ENCODE peak calls at places on chromosomes 1 and 21, in four cellular contexts. One of them, this sample, is unnamed.

GRCh38 chr1:174032823-174033222 is 10.7 kb upstream of the RC3H1 start:
- DNase-seq in stomach: no peak
- DNase-seq in BJ: no peak
- DNase-seq in ovary: no peak
- DNase-seq in this sample: no peak

GRCh38 chr21:45080639-45081414 is 6.4 kb downstream of the ADARB1 start:
- DNase-seq in stomach: no peak
- DNase-seq in BJ: no peak
- DNase-seq in ovary: no peak
- DNase-seq in this sample: no peak

GRCh38 chr21:38766987-38767722 is 38.6 kb upstream of the ETS2 start:
- DNase-seq in stomach: peak; percentile 29
- DNase-seq in BJ: no peak
- DNase-seq in ovary: no peak
- DNase-seq in this sample: peak; percentile 13

GRCh38 chr1:30083800-30084464 is 639.5 kb downstream of the MATN1 start:
- DNase-seq in stomach: no peak
- DNase-seq in BJ: peak; percentile 26
- DNase-seq in ovary: no peak
- DNase-seq in this sample: no peak

GRCh38 chr21:17576080-17576835 is 36.4 kb downstream of the BTG3 start:
- DNase-seq in stomach: no peak
- DNase-seq in BJ: no peak
- DNase-seq in ovary: no peak
- DNase-seq in this sample: no peak

GRCh38 chr1:106523448-106523847 is 533.0 kb upstream of the PRMT6 start:
- DNase-seq in stomach: no peak
- DNase-seq in BJ: no peak
- DNase-seq in ovary: no peak
- DNase-seq in this sample: no peak

GRCh38 chr1:41239988-41240610 is 2.0 kb downstream of the SCMH1 start:
- DNase-seq in stomach: no peak
- DNase-seq in BJ: peak; percentile 28
- DNase-seq in ovary: no peak
- DNase-seq in this sample: no peak

GRCh38 chr1:229156819-229157218 is 114.1 kb upstream of the RAB4A start:
- DNase-seq in stomach: no peak
- DNase-seq in BJ: no peak
- DNase-seq in ovary: no peak
- DNase-seq in this sample: no peak

GRCh38 chr21:42336065-42336464 is 14.7 kb downstream of the TFF2 start:
- DNase-seq in stomach: no peak
- DNase-seq in BJ: no peak
- DNase-seq in ovary: no peak
- DNase-seq in this sample: peak; percentile 32

GRCh38 chr1:25478633-25479032 is 47.9 kb downstream of the MACO1 start:
- DNase-seq in stomach: no peak
- DNase-seq in BJ: no peak
- DNase-seq in ovary: no peak
- DNase-seq in this sample: no peak

GRCh38 chr1:174149216-174149615 is 10.1 kb upstream of the RABGAP1L start:
- DNase-seq in stomach: no peak
- DNase-seq in BJ: no peak
- DNase-seq in ovary: no peak
- DNase-seq in this sample: no peak

GRCh38 chr1:228150021-228150457 is 309 bp downstream of the GJC2 start:
- DNase-seq in stomach: no peak
- DNase-seq in BJ: no peak
- DNase-seq in ovary: peak; percentile 74
- DNase-seq in this sample: no peak

GRCh38 chr21:45440736-45441350 is 35.9 kb downstream of the COL18A1 start:
- DNase-seq in stomach: no peak
- DNase-seq in BJ: no peak
- DNase-seq in ovary: peak; percentile 47
- DNase-seq in this sample: no peak

GRCh38 chr1:103363008-103363365 is 162.5 kb upstream of the RNPC3 start:
- DNase-seq in stomach: no peak
- DNase-seq in BJ: no peak
- DNase-seq in ovary: no peak
- DNase-seq in this sample: no peak

GRCh38 chr1:223652436-223652901 is 13.0 kb downstream of the CAPN8 start:
- DNase-seq in stomach: no peak
- DNase-seq in BJ: no peak
- DNase-seq in ovary: no peak
- DNase-seq in this sample: no peak

GRCh38 chr1:234603221-234604204 is 6.5 kb downstream of the IRF2BP2 start:
- DNase-seq in stomach: no peak
- DNase-seq in BJ: no peak
- DNase-seq in ovary: no peak
- DNase-seq in this sample: no peak

GRCh38 chr1:24972257-24973242 is 42.5 kb upstream of the RUNX3 start:
- DNase-seq in stomach: no peak
- DNase-seq in BJ: no peak
- DNase-seq in ovary: no peak
- DNase-seq in this sample: no peak

GRCh38 chr1:48920741-48921330 is 144.1 kb upstream of the BEND5 start:
- DNase-seq in stomach: no peak
- DNase-seq in BJ: no peak
- DNase-seq in ovary: no peak
- DNase-seq in this sample: no peak

GRCh38 chr1:244341455-244342450 is 110.0 kb downstream of the ADSS2 start:
- DNase-seq in stomach: no peak
- DNase-seq in BJ: no peak
- DNase-seq in ovary: no peak
- DNase-seq in this sample: no peak

GRCh38 chr1:31755197-31755611 is 8.9 kb downstream of the ADGRB2 start:
- DNase-seq in stomach: no peak
- DNase-seq in BJ: peak; percentile 27
- DNase-seq in ovary: no peak
- DNase-seq in this sample: no peak

GRCh38 chr1:226881515-226882185 is 11.2 kb downstream of the PSEN2 start:
- DNase-seq in stomach: no peak
- DNase-seq in BJ: no peak
- DNase-seq in ovary: no peak
- DNase-seq in this sample: no peak

GRCh38 chr1:167701510-167701909 is 20.3 kb upstream of the MPZL1 start:
- DNase-seq in stomach: no peak
- DNase-seq in BJ: no peak
- DNase-seq in ovary: no peak
- DNase-seq in this sample: no peak

GRCh38 chr1:45926302-45926701 is 122.9 kb downstream of the MAST2 start:
- DNase-seq in stomach: no peak
- DNase-seq in BJ: no peak
- DNase-seq in ovary: no peak
- DNase-seq in this sample: no peak

GRCh38 chr1:166902279-166902678 is 26.2 kb upstream of the TADA1 start:
- DNase-seq in stomach: no peak
- DNase-seq in BJ: no peak
- DNase-seq in ovary: no peak
- DNase-seq in this sample: no peak

GRCh38 chr1:40638097-40639036 is 27.1 kb downstream of the RIMS3 start:
- DNase-seq in stomach: no peak
- DNase-seq in BJ: no peak
- DNase-seq in ovary: no peak
- DNase-seq in this sample: no peak

GRCh38 chr1:26787706-26788514 is at the start of gene PIGV:
- DNase-seq in stomach: peak; percentile 89
- DNase-seq in BJ: no peak
- DNase-seq in ovary: peak; percentile 92
- DNase-seq in this sample: peak; percentile 96

GRCh38 chr1:26789612-26789865 is 1.8 kb downstream of the PIGV start:
- DNase-seq in stomach: no peak
- DNase-seq in BJ: no peak
- DNase-seq in ovary: no peak
- DNase-seq in this sample: no peak

GRCh38 chr1:26787381-26787705 is 407 bp upstream of the PIGV start:
- DNase-seq in stomach: peak; percentile 52
- DNase-seq in BJ: no peak
- DNase-seq in ovary: no peak
- DNase-seq in this sample: peak; percentile 80

GRCh38 chr1:26788836-26789611 is 1.3 kb downstream of the PIGV start:
- DNase-seq in stomach: peak; percentile 86
- DNase-seq in BJ: no peak
- DNase-seq in ovary: peak; percentile 91
- DNase-seq in this sample: peak; percentile 90

DNA sequence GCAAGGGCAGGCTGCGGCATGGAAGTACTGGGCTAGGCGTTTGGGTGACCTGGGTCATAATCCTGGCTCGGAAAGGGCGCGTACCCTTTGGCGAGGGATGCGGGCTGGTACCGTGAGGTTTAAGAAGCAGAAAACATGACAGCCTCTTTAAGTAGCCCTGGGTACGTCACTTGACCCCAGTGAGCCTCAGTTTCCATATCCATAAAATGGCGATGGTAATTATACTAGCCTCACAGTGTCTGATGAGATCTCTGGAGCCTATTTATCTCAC is 700 bp downstream of the PIGV start:
- DNase-seq in stomach: no peak
- DNase-seq in BJ: no peak
- DNase-seq in ovary: no peak
- DNase-seq in this sample: no peak
- H3K27me3 ChIP-seq in stomach: no peaks in the 10 kb centered on the region
- H3K27me3 ChIP-seq in BJ: no peaks in the 10 kb centered on the region
- H3K27me3 ChIP-seq in ovary: no peaks in the 10 kb centered on the region
- H3K27me3 ChIP-seq in this sample: no peaks in the 10 kb centered on the region

GRCh38 chr1:147078606-147079399 is 93.5 kb downstream of the PRKAB2 start:
- DNase-seq in stomach: no peak
- DNase-seq in BJ: no peak
- DNase-seq in ovary: no peak
- DNase-seq in this sample: no peak
- H3K27me3 ChIP-seq in stomach: peaks cover 53% of the 10 kb centered on the region
- H3K27me3 ChIP-seq in BJ: peaks cover 61% of the 10 kb centered on the region
- H3K27me3 ChIP-seq in ovary: no peaks in the 10 kb centered on the region
- H3K27me3 ChIP-seq in this sample: peaks cover 27% of the 10 kb centered on the region

GRCh38 chr1:18721776-18722175 is 91.1 kb downstream of the PAX7 start:
- DNase-seq in stomach: no peak
- DNase-seq in BJ: no peak
- DNase-seq in ovary: no peak
- DNase-seq in this sample: no peak
- H3K27me3 ChIP-seq in stomach: peaks cover 89% of the 10 kb centered on the region
- H3K27me3 ChIP-seq in BJ: peaks cover 16% of the 10 kb centered on the region
- H3K27me3 ChIP-seq in ovary: no peaks in the 10 kb centered on the region
- H3K27me3 ChIP-seq in this sample: peaks cover 14% of the 10 kb centered on the region

GRCh38 chr1:203519896-203520295 is 25.9 kb downstream of the OPTC start:
- DNase-seq in stomach: no peak
- DNase-seq in BJ: no peak
- DNase-seq in ovary: no peak
- DNase-seq in this sample: no peak
- H3K27me3 ChIP-seq in stomach: no peaks in the 10 kb centered on the region
- H3K27me3 ChIP-seq in BJ: no peaks in the 10 kb centered on the region
- H3K27me3 ChIP-seq in ovary: no peaks in the 10 kb centered on the region
- H3K27me3 ChIP-seq in this sample: no peaks in the 10 kb centered on the region

DNA sequence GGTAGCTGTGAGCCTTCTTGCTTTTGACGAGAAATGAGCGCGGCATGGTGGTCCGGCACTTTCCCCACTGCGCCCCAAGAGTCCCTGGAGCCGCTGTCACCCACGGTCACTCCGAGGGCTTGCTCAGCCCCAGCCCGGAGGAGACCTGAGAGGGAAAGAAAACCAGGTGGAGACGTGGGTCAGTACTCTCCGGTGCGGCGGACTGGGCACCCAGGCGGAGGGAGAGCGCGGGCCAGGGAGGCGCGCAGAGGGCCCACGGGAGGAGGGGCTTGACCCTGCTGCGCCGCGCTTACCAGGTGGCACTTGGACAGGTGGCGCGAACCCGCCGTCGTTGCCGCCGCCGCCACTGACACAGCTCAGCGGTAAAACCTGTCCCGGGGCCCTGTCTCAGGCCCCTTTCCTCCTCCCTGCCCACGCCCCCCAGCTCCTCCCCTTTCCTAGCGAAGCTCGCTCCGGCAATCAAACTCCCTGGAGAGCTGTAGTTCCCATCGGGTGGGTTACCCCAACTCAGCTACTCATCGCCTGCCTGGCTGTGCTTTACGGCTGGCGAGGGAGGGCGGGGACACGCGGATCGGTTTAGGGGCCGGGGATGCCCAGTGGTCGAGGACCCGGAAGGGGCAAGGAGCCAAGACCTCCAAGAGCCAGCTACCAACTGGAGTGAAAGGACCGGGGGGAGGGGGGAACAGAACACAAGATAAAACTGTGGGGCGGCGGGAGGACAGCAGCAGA is 3.1 kb downstream of the GFI1 start:
- DNase-seq in stomach: no peak
- DNase-seq in BJ: no peak
- DNase-seq in ovary: no peak
- DNase-seq in this sample: no peak
- H3K27me3 ChIP-seq in stomach: peaks cover 81% of the 10 kb centered on the region
- H3K27me3 ChIP-seq in BJ: peaks cover 73% of the 10 kb centered on the region
- H3K27me3 ChIP-seq in ovary: no peaks in the 10 kb centered on the region
- H3K27me3 ChIP-seq in this sample: no peaks in the 10 kb centered on the region

DNA sequence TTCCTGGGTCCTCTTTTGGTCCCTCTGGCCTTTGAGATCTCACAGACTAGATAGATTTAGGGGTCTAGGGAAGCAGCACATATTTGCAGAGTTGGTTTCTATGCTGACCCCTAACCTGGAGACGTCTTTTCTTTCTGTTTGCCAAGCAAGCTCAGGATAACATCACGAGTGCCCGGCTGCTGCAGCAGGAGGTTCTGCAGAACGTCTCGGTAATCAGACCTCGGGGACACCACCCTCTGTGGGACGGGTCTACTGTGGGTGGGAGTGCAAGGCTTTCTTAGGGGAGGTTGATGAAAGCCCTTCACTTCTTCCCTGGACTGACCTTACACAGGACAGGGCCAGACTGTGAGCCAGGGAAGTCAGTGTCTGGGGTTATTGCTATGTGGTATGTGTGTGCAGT is 2.9 kb downstream of the IL24 start:
- DNase-seq in stomach: no peak
- DNase-seq in BJ: no peak
- DNase-seq in ovary: no peak
- DNase-seq in this sample: peak; percentile 62
- H3K27me3 ChIP-seq in stomach: no peaks in the 10 kb centered on the region
- H3K27me3 ChIP-seq in BJ: no peaks in the 10 kb centered on the region
- H3K27me3 ChIP-seq in ovary: no peaks in the 10 kb centered on the region
- H3K27me3 ChIP-seq in this sample: no peaks in the 10 kb centered on the region